ENCODE peak calls at places on chromosomes 6 and 20, in ten cellular contexts. B is T-helper 1 cell; K is SK-N-SH; E is Daoy; Z is B cell; I is GM12865; D is HT-29; O is hepatocyte; F is bronchial epithelial cell; H is CD8-positive, alpha-beta T cell. G is an unnamed sample.

GRCh38 chr20:37518606-37519507 is 2.2 kb upstream of the NNAT start:
- DNase-seq in H (no peak), F (no peak), Z (no peak), K (no peak), B (no peak), I (no peak), E (no peak), O (no peak), D (no peak), G (no peak)

GRCh38 chr6:122735618-122736017 is 43.9 kb upstream of the FABP7 start:
- DNase-seq in F (peak), Z (no peak), H (no peak), I (no peak), O (no peak), E (no peak), D (no peak), B (no peak), K (no peak), G (no peak)

GRCh38 chr6:112468359-112468758 is 121.2 kb downstream of the RFPL4B start:
- DNase-seq in Z (no peak), O (peak), I (no peak), F (peak), E (no peak), H (no peak), B (no peak), D (no peak), K (no peak), G (no peak)

GRCh38 chr20:57724610-57725405 is 15.0 kb upstream of the PMEPA1 start:
- DNase-seq in B (no peak), F (no peak), I (no peak), H (no peak), E (no peak), Z (no peak), O (no peak), D (no peak), K (no peak), G (no peak)

GRCh38 chr20:46905364-46906125 is 10.9 kb downstream of the EYA2 start:
- DNase-seq in Z (no peak), H (no peak), D (no peak), K (no peak), F (no peak), B (no peak), O (no peak), E (no peak), I (no peak), G (no peak)

GRCh38 chr6:44004625-44005506 is 122.4 kb downstream of the MRPL14 start:
- DNase-seq in H (no peak), Z (no peak), F (no peak), B (no peak), E (peak), O (no peak), I (peak), D (peak), K (peak), G (no peak)

GRCh38 chr6:158086706-158087518 is 81.2 kb downstream of the SERAC1 start:
- DNase-seq in Z (no peak), I (no peak), B (no peak), H (no peak), D (no peak), K (peak), O (no peak), F (no peak), E (no peak), G (no peak)

GRCh38 chr6:33688451-33689147 is 22.9 kb downstream of the UQCC2 start:
- DNase-seq in I (no peak), F (no peak), H (no peak), B (no peak), D (no peak), O (no peak), Z (no peak), E (no peak), K (peak), G (no peak)

GRCh38 chr6:90044833-90045337 is 150.6 kb downstream of the GJA10 start:
- DNase-seq in O (no peak), Z (no peak), D (no peak), K (no peak), I (no peak), E (peak), B (no peak), H (no peak), F (peak), G (no peak)

GRCh38 chr20:42179768-42180167 is 561.6 kb upstream of the CHD6 start:
- DNase-seq in I (peak), H (no peak), Z (no peak), O (peak), K (no peak), F (peak), E (no peak), B (no peak), D (peak), G (no peak)

GRCh38 chr6:43097098-43097489 is 21.0 kb downstream of the PTK7 start:
- DNase-seq in O (no peak), Z (no peak), B (no peak), K (peak), H (no peak), D (no peak), I (no peak), E (no peak), F (no peak), G (no peak)

GRCh38 chr6:5905431-5906339 is 101.0 kb downstream of the NRN1 start:
- DNase-seq in H (no peak), B (no peak), O (peak), Z (no peak), F (peak), E (peak), D (no peak), I (no peak), K (no peak), G (no peak)

GRCh38 chr20:4120921-4121321 is 105.6 kb upstream of the RNF24 start:
- DNase-seq in F (no peak), E (no peak), I (no peak), O (no peak), D (no peak), K (no peak), B (no peak), Z (no peak), H (no peak), G (no peak)

GRCh38 chr6:47759364-47759763 is 22.5 kb upstream of the OPN5 start:
- DNase-seq in H (no peak), O (no peak), K (no peak), E (no peak), Z (no peak), F (peak), D (no peak), B (no peak), I (no peak), G (no peak)

GRCh38 chr20:63699466-63700198 is 3.2 kb downstream of the TNFRSF6B start:
- DNase-seq in E (no peak), K (peak), Z (peak), B (no peak), O (no peak), D (no peak), H (no peak), F (no peak), I (no peak), G (no peak)

GRCh38 chr6:27176096-27176495 is 71.4 kb upstream of the PRSS16 start:
- DNase-seq in K (peak), E (peak), B (no peak), Z (no peak), O (peak), I (peak), F (no peak), H (no peak), D (no peak), G (no peak)

GRCh38 chr20:53020376-53020775 is 48.2 kb downstream of the TSHZ2 start:
- DNase-seq in K (no peak), Z (no peak), O (no peak), B (no peak), D (no peak), H (no peak), F (no peak), I (no peak), E (no peak), G (no peak)

GRCh38 chr6:498795-499231 is 107.3 kb downstream of the IRF4 start:
- DNase-seq in O (peak), F (no peak), H (peak), K (no peak), E (no peak), D (no peak), I (peak), B (no peak), Z (no peak), G (no peak)

GRCh38 chr6:90406142-90406794 is 109.6 kb upstream of the BACH2 start:
- DNase-seq in Z (no peak), B (no peak), O (peak), I (peak), H (no peak), D (no peak), F (peak), K (no peak), E (peak), G (no peak)

GRCh38 chr6:147710890-147711289 is 202.4 kb downstream of the SAMD5 start:
- DNase-seq in B (no peak), E (no peak), K (no peak), F (no peak), H (no peak), D (no peak), Z (no peak), O (no peak), I (no peak), G (no peak)

GRCh38 chr6:34525431-34526175 is 30.5 kb downstream of the SPDEF start:
- DNase-seq in F (no peak), O (no peak), H (no peak), B (no peak), E (no peak), I (no peak), D (no peak), Z (no peak), K (peak), G (no peak)

GRCh38 chr20:38034961-38035360 is 1.4 kb downstream of the RPRD1B start:
- DNase-seq in F (no peak), D (no peak), O (no peak), B (no peak), H (no peak), K (no peak), Z (no peak), E (no peak), I (no peak), G (no peak)

GRCh38 chr6:87858440-87858839 is 156.4 kb upstream of the AKIRIN2 start:
- DNase-seq in F (no peak), E (no peak), B (no peak), O (no peak), Z (no peak), D (no peak), I (no peak), K (no peak), H (no peak), G (no peak)

GRCh38 chr6:19024737-19025136 is 637.6 kb downstream of the RNF144B start:
- DNase-seq in D (peak), E (peak), I (peak), F (peak), K (peak), B (no peak), Z (no peak), H (no peak), O (peak), G (no peak)

GRCh38 chr6:8389034-8389818 is 46.1 kb downstream of the SLC35B3 start:
- DNase-seq in K (no peak), I (no peak), F (no peak), D (no peak), H (no peak), Z (no peak), B (no peak), E (no peak), O (no peak), G (no peak)

GRCh38 chr6:21500894-21501293 is 92.7 kb upstream of the SOX4 start:
- DNase-seq in B (no peak), Z (no peak), E (no peak), K (no peak), F (no peak), O (no peak), D (peak), I (no peak), H (no peak), G (no peak)

GRCh38 chr20:45826381-45827019 is 612 bp downstream of the TNNC2 start:
- DNase-seq in B (no peak), H (no peak), F (no peak), I (no peak), K (no peak), E (no peak), D (no peak), O (no peak), Z (no peak), G (no peak)

GRCh38 chr6:75505426-75505825 is 11.8 kb upstream of the FILIP1 start:
- DNase-seq in F (peak), B (no peak), Z (no peak), K (no peak), D (no peak), O (no peak), H (no peak), I (no peak), E (no peak), G (no peak)

GRCh38 chr20:32581839-32582658 is 3.1 kb downstream of the NOL4L start:
- DNase-seq in H (no peak), Z (no peak), I (no peak), K (no peak), O (peak), E (no peak), D (no peak), B (no peak), F (no peak), G (no peak)

GRCh38 chr20:1001981-1002681 is at the start of gene RSPO4:
- DNase-seq in D (no peak), E (peak), I (no peak), O (peak), B (no peak), Z (no peak), F (no peak), K (peak), H (no peak), G (no peak)

GRCh38 chr6:117549606-117550005 is 52.7 kb downstream of the GOPC start:
- DNase-seq in K (no peak), I (peak), D (no peak), F (no peak), O (no peak), Z (no peak), E (no peak), H (no peak), B (no peak), G (no peak)

GRCh38 chr20:428658-429200 is 20.6 kb downstream of the RBCK1 start:
- DNase-seq in D (no peak), B (no peak), I (no peak), K (no peak), E (no peak), F (no peak), Z (no peak), H (no peak), O (no peak), G (no peak)

GRCh38 chr20:17843246-17844132 is 125.1 kb downstream of the SNX5 start:
- DNase-seq in Z (no peak), O (no peak), F (peak), K (no peak), H (peak), E (peak), D (no peak), B (no peak), I (peak), G (no peak)

GRCh38 chr6:84027340-84028183 is 6.0 kb upstream of the MRAP2 start:
- DNase-seq in F (peak), E (peak), I (no peak), B (no peak), Z (no peak), D (peak), O (peak), H (no peak), K (peak), G (no peak)

GRCh38 chr6:6686748-6687601 is 98.5 kb downstream of the LY86 start:
- DNase-seq in F (peak), O (peak), D (peak), E (peak), H (no peak), Z (no peak), B (no peak), K (peak), I (no peak), G (peak)

GRCh38 chr20:9119776-9120175 is 50.9 kb downstream of the PLCB4 start:
- DNase-seq in O (no peak), D (no peak), H (no peak), Z (no peak), I (no peak), K (peak), B (no peak), F (peak), E (peak), G (no peak)

GRCh38 chr6:8627085-8627861 is 191.9 kb upstream of the SLC35B3 start:
- DNase-seq in K (no peak), D (no peak), B (no peak), I (peak), O (peak), Z (no peak), E (peak), F (peak), H (no peak), G (no peak)

GRCh38 chr20:53547664-53548239 is 45.9 kb downstream of the ZNF217 start:
- DNase-seq in O (peak), E (peak), F (peak), K (peak), I (peak), B (no peak), H (no peak), D (peak), Z (no peak), G (no peak)